ENCODE peak calls at places on chromosomes 2 and 18, in nine cellular contexts. N is stomach; L is spleen; K is choroid plexus epithelial cell; C is fibroblast of pulmonary artery; T is CD8-positive, alpha-beta T cell; E is GM23248; V is hepatocyte; D is adrenal gland. U is an unnamed sample.

GRCh38 chr2:168913495-168913894 is 12.4 kb downstream of the G6PC2 start:
- DNase-seq in N (no peak), L (no peak), K (no peak), C (no peak), T (no peak), E (no peak), V (no peak), D (no peak), U (no peak)

GRCh38 chr2:217703999-217704398 is 298.8 kb downstream of the TNS1 start:
- DNase-seq in N (no peak), L (no peak), K (no peak), C (no peak), T (no peak), E (no peak), V (no peak), D (no peak), U (no peak)

GRCh38 chr2:217102941-217103340 is 243.1 kb upstream of the TNP1 start:
- DNase-seq in N (no peak), L (no peak), K (no peak), C (no peak), T (no peak), E (peak), V (no peak), D (no peak), U (no peak)

GRCh38 chr18:9838144-9838877 is 47.5 kb upstream of the TXNDC2 start:
- DNase-seq in N (no peak), L (no peak), K (peak), C (peak), T (no peak), E (peak), V (peak), D (no peak), U (no peak)

GRCh38 chr2:226198956-226199355 is 600.7 kb downstream of the IRS1 start:
- DNase-seq in N (no peak), L (no peak), K (no peak), C (no peak), T (no peak), E (no peak), V (no peak), D (no peak), U (peak)

GRCh38 chr2:128696421-128696820 is 377.8 kb upstream of the HS6ST1 start:
- DNase-seq in N (no peak), L (no peak), K (no peak), C (no peak), T (no peak), E (no peak), V (peak), D (no peak), U (no peak)

GRCh38 chr18:35041752-35042379 is 653 bp downstream of the MAPRE2 start:
- DNase-seq in N (no peak), L (no peak), K (no peak), C (no peak), T (no peak), E (peak), V (no peak), D (no peak), U (peak)

GRCh38 chr2:241334813-241335212 is 19.1 kb downstream of the SEPTIN2 start:
- DNase-seq in N (no peak), L (no peak), K (no peak), C (no peak), T (no peak), E (no peak), V (no peak), D (no peak), U (no peak)

GRCh38 chr18:78330761-78331160 is 648.9 kb upstream of the SALL3 start:
- DNase-seq in N (no peak), L (no peak), K (no peak), C (no peak), T (no peak), E (no peak), V (no peak), D (no peak), U (no peak)

GRCh38 chr2:234761910-234762309 is 189.9 kb upstream of the SH3BP4 start:
- DNase-seq in N (no peak), L (no peak), K (no peak), C (no peak), T (no peak), E (no peak), V (no peak), D (no peak), U (no peak)

GRCh38 chr2:37776487-37776886 is 105.0 kb upstream of the CDC42EP3 start:
- DNase-seq in N (no peak), L (no peak), K (peak), C (peak), T (no peak), E (peak), V (peak), D (no peak), U (peak)

GRCh38 chr2:236548179-236548918 is 21.3 kb upstream of the ACKR3 start:
- DNase-seq in N (no peak), L (no peak), K (peak), C (peak), T (no peak), E (peak), V (no peak), D (no peak), U (peak)

GRCh38 chr18:24659837-24660720 is 199.6 kb downstream of the HRH4 start:
- DNase-seq in N (no peak), L (peak), K (no peak), C (peak), T (peak), E (peak), V (no peak), D (peak), U (peak)

DNA sequence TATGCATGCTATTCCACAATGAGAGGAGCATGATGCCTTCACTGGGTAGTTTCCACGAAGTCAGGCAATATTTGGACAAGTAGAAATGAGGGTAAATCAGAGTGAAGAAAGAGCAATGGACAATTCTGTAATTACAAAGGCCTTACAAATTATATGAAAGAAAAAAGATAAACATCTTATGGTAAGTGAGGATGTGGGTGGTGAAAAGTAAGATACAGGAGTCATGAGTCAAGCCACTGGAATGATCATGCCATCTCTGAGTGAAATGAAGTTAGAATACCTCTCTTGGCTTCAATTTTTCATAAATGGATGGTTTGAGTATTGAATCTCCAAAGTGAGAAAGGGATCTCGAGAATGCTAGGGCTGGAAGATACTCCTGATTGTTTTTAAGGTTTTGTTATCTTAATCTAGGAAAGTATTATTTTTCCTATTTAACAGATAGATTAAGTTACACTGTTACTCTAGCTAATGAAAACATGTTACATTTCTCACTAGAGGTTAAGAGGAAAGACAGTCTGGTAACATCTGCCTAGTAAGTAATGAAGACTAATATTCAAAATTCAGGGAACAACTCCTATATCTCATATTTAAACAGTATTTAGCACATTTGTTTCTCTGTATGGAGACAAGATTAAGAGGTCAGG is 2.1 kb downstream of the GALNT3 start:
- DNase-seq in N (no peak), L (no peak), K (peak), C (peak), T (no peak), E (peak), V (no peak), D (no peak), U (peak)
- H3K4me3 ChIP-seq in N (peak), L (peak), K (no peak), C (no peak), T (no peak), E (no peak), V (peak), D (no peak), U (no peak)

DNA sequence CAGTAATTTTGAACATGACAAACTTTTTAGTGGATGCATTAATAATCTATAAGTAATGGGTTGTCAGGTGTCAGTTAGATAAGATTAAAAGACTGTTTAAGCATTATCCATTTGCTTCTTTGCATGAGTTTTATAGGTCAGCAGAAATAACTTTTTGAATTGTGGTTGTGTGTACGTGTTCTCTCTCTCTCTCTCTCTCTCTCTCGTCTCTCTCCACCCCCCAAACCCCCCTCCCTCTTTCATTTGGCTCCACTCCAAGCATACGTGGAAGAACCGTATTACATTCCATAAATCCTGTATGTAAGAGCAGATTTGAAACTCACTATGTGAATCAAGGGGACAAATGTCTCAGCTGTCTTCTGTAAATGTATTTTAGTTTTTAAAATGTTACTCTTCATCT is 120.2 kb downstream of the MEIS1 start:
- DNase-seq in N (no peak), L (no peak), K (peak), C (peak), T (no peak), E (no peak), V (no peak), D (no peak), U (no peak)
- H3K4me3 ChIP-seq in N (no peak), L (no peak), K (no peak), C (peak), T (no peak), E (no peak), V (no peak), D (no peak), U (peak)

DNA sequence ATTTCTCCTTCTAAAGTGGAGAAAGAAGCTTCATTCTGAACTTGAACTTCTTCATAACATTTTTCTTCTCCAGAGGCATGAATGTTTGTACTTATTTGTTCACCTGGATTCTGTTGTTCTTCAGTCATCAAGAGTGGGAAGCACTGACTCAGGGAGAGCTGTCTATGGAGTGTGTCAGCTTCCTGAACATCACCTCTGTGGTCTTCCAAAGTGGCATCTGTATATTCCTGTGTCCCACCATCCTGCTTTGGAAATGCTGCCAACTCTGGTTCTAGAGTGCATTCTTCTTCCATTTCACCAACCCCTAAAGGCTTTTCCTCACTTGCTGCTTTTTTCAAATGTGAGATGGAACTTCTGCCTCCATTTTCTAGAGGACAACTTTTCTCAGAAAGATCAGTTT is 59.5 kb downstream of the TTN start:
- DNase-seq in N (no peak), L (no peak), K (no peak), C (no peak), T (no peak), E (peak), V (no peak), D (no peak), U (no peak)
- H3K4me3 ChIP-seq in N (no peak), L (no peak), K (no peak), C (no peak), T (no peak), E (no peak), V (no peak), D (no peak), U (no peak)

GRCh38 chr2:88070055-88070454 is 2.4 kb downstream of the SMYD1 start:
- DNase-seq in N (no peak), L (no peak), K (no peak), C (no peak), T (no peak), E (no peak), V (no peak), D (no peak), U (no peak)

GRCh38 chr2:88067598-88067997 is at the start of gene SMYD1:
- DNase-seq in N (no peak), L (no peak), K (no peak), C (no peak), T (no peak), E (no peak), V (no peak), D (no peak), U (no peak)

GRCh38 chr2:88067189-88067588 is 436 bp upstream of the SMYD1 start:
- DNase-seq in N (no peak), L (no peak), K (no peak), C (no peak), T (no peak), E (no peak), V (no peak), D (no peak), U (no peak)

GRCh38 chr2:88068044-88068443 is 419 bp downstream of the SMYD1 start:
- DNase-seq in N (no peak), L (no peak), K (no peak), C (no peak), T (no peak), E (no peak), V (no peak), D (no peak), U (no peak)

GRCh38 chr2:88069117-88069516 is 1.5 kb downstream of the SMYD1 start:
- DNase-seq in N (no peak), L (no peak), K (no peak), C (no peak), T (no peak), E (no peak), V (no peak), D (no peak), U (no peak)
- H3K4me3 ChIP-seq in N (no peak), L (no peak), K (no peak), C (no peak), T (no peak), E (no peak), V (no peak), D (no peak), U (no peak)

GRCh38 chr2:46306988-46307655 is 9.9 kb downstream of the EPAS1 start:
- DNase-seq in N (no peak), L (no peak), K (no peak), C (no peak), T (no peak), E (no peak), V (no peak), D (no peak), U (no peak)
- H3K4me3 ChIP-seq in N (no peak), L (no peak), K (no peak), C (no peak), T (no peak), E (no peak), V (no peak), D (no peak), U (no peak)

DNA sequence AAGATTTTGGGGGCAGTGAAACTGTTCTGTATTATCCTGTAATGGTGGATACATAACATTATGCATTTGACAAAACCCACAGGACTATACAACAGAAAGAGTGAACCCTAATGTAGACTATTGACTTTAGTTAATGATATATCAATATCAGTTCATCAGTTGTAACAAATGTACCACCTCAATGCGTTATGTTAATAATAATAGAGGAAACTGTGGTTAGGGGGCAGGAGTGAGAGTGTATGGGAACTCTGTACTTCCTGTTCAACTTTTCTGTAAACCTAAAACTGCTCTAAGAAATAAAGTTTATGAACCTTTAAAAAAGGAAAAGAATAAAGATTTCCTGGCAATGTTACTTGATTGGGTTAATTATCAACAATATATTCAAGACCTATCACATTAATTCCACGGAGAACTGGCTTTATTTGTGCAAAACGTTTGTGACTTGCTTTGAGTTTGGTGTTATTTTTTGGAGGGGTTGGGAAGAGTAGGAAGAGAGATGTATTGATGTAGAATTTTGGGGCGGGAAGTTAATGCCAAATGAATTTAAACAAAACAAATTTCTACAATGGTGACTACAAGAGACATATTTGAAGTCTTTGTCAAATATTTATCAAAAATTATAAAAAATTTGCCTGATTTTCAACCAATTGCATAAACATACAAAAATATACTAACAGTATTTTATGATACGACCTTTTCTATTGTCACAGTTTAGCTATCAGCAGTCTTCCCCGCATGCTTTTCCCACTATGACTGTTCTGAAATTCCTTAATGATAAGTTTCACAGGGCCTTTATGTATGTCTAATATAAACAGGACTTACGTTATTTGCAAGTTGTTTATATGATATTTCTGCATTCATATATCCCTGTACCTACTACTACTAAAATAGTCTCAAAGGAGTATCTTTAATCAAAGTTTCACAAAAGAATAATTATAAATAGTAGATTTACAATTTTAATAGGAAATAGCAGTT is 2.1 kb upstream of the RTN4 start:
- DNase-seq in N (no peak), L (no peak), K (no peak), C (no peak), T (no peak), E (no peak), V (no peak), D (no peak), U (no peak)
- H3K4me3 ChIP-seq in N (no peak), L (peak), K (no peak), C (peak), T (no peak), E (peak), V (no peak), D (peak), U (peak)

U was measured in adipocyte.